ENCODE peak calls at places on chromosomes 7 and 10, in seven cellular contexts. A, E, X, F, M, K and I are unnamed samples.

GRCh38 chr7:75892634-75893272 is 13.9 kb downstream of the RHBDD2 start:
- DNase-seq in F (no peak), X (no peak), K (no peak), A (no peak), M (no peak), E (peak), I (no peak)

GRCh38 chr10:79487296-79488194 is 24.8 kb upstream of the EIF5AL1 start:
- DNase-seq in E (peak), K (no peak), M (peak), F (peak), X (peak), A (peak), I (peak)

GRCh38 chr7:101085000-101085948 is at the start of gene TRIM56:
- DNase-seq in A (peak), F (peak), X (peak), K (peak), E (peak), M (no peak), I (peak)

GRCh38 chr7:2934211-2934731 is 90.2 kb upstream of the GNA12 start:
- DNase-seq in K (no peak), M (no peak), E (no peak), F (no peak), X (peak), A (no peak), I (peak)

GRCh38 chr7:132430863-132431822 is 145.1 kb downstream of the PLXNA4 start:
- DNase-seq in K (no peak), E (peak), F (no peak), M (no peak), A (no peak), X (peak), I (no peak)

GRCh38 chr10:60434418-60435046 is 44.9 kb upstream of the ANK3 start:
- DNase-seq in M (no peak), X (peak), A (peak), K (no peak), E (peak), F (peak), I (peak)

GRCh38 chr10:77500754-77501151 is 136.9 kb downstream of the KCNMA1 start:
- DNase-seq in E (no peak), K (no peak), M (no peak), X (no peak), A (no peak), F (no peak), I (no peak)

GRCh38 chr7:133112976-133113375 is 31.1 kb upstream of the CHCHD3 start:
- DNase-seq in X (no peak), F (no peak), E (no peak), M (no peak), K (no peak), A (no peak), I (no peak)

GRCh38 chr7:105013283-105013817 is 655 bp upstream of the KMT2E start:
- DNase-seq in A (peak), M (peak), X (peak), E (peak), F (peak), K (peak), I (peak)

GRCh38 chr10:52312999-52313349 is 1.1 kb upstream of the DKK1 start:
- DNase-seq in A (no peak), M (no peak), E (no peak), F (no peak), X (no peak), K (no peak), I (no peak)

GRCh38 chr10:52314007-52314821 is at the start of gene DKK1:
- DNase-seq in E (no peak), F (peak), A (peak), X (peak), K (no peak), M (peak), I (peak)

GRCh38 chr10:52313350-52314006 is 603 bp upstream of the DKK1 start:
- DNase-seq in K (no peak), X (peak), M (no peak), E (no peak), A (peak), F (peak), I (peak)

DNA sequence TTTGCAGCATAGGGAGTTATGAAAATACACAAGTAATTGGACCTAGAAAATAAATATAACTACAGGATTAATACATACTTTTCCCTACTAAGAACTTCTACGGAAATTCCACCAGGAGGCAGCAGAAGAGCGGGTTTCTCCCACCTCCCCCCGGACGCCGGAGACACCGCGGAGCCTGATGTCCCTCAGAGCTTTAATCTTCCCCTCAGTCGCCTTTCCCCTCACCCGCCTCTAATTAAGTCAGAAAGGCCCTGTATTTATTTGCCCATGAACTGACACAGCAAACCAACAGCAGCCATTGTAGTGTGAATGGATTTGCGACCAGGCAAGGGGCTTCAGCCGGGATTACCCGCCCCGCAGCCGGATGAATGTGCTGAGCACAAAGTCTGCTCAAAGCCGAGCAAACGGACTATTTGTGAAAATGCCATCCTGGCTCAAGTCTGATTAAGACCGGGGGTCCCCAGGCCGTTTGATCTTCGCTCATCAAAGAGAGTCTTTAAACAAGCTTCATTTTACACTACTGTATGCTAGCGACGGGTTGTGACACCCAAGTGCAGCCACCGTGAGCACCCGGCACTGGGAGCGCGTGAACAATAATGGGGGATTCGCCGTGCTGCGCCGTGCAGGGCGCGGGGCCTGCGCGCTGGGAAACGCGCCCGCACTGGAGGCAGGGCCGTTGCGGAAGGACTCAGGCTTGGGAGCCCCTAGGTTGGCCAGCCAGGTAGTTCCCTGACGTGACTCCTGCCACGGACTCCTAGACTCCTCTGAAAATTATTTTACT is 5.6 kb upstream of the DKK1 start:
- DNase-seq in F (peak), K (no peak), X (peak), M (no peak), A (peak), E (peak), I (no peak)
- TF ChIP-seq EZH2 in F (peak), K (no peak), X (no peak), M (peak), A (peak), E (no peak), I (no peak)

DNA sequence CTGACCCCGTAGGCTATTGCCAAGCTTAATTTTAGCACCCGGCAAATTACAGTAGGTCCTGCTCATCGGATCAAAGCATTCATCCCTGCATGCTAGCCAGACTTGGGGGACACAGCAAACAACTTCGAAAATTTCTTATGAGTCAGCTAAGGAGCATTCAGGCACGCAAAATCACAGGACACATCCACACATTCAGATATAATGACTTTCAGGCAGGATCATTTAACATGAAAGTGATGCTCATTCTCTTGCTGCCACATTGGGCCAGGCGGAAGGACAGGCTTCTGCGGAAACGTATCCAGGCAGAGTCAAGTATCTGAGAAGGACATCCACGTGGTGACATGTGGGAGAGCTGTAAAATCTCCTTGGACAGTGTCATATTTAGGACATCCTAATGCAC is 474.0 kb upstream of the NRP1 start:
- DNase-seq in K (no peak), F (no peak), E (no peak), A (no peak), X (no peak), M (no peak), I (no peak)
- H3K4me2 ChIP-seq in K (no peak), F (no peak), E (no peak), A (no peak), X (no peak), M (no peak), I (no peak)

GRCh38 chr10:73798927-73799563 is 12.4 kb downstream of the NDST2 start:
- DNase-seq in X (no peak), E (no peak), K (no peak), F (no peak), A (no peak), M (no peak), I (no peak)

GRCh38 chr10:73800560-73801252 is 10.7 kb downstream of the NDST2 start:
- DNase-seq in M (no peak), A (no peak), X (no peak), F (no peak), K (no peak), E (no peak), I (no peak)

GRCh38 chr10:73798087-73798486 is 12.7 kb downstream of the ZSWIM8 start:
- DNase-seq in F (no peak), A (no peak), K (no peak), E (no peak), M (no peak), X (no peak), I (no peak)

GRCh38 chr10:73801253-73801590 is 10.2 kb downstream of the NDST2 start:
- DNase-seq in E (no peak), M (no peak), X (no peak), A (no peak), K (no peak), F (no peak), I (no peak)

DNA sequence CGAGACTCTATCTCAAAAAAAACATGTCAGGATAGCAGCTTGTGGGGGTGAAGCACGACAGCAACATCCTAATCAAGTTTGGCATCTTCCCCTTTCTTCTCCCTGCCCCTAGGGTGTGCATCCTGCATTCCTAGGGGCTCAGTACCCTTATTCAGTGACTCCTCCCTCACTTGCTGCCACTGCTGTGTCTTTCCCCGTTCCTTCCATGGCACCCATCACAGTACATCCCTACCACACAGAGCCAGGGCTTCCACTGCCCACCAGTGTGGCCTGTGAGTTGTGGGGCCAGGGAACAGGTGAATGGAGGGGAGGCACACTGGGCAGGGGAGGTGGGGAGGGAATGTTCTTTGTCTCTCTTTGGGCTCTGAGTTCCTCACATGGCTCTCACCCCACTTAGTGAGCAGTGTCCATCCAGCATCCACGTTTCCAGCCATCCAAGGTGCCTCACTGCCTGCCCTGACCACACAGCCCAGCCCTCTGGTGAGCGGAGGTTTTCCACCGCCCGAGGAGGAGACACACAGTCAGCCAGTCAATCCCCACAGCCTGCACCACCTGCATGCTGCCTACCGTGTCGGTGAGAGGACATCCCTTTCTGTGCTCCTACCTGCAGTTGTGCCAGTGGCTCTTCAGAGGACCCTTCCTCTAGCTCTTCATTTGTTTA is 11.4 kb downstream of the NDST2 start:
- DNase-seq in X (no peak), K (no peak), M (no peak), E (no peak), F (no peak), A (no peak), I (no peak)
- TF ChIP-seq POLR2AphosphoS5 in X (no peak), K (peak), M (no peak), E (peak), F (no peak), A (no peak), I (no peak)

GRCh38 chr10:99529483-99530107 is 3.1 kb upstream of the NKX2-3 start:
- DNase-seq in A (peak), E (no peak), X (no peak), M (no peak), F (no peak), K (no peak), I (no peak)

GRCh38 chr10:99530108-99531025 is 2.4 kb upstream of the NKX2-3 start:
- DNase-seq in A (peak), M (no peak), F (no peak), X (no peak), K (no peak), E (no peak), I (no peak)

GRCh38 chr10:99528256-99528866 is 4.4 kb upstream of the NKX2-3 start:
- DNase-seq in K (no peak), X (no peak), E (no peak), A (no peak), M (no peak), F (no peak), I (no peak)

GRCh38 chr10:99527526-99528255 is 5.1 kb upstream of the NKX2-3 start:
- DNase-seq in K (no peak), M (no peak), E (no peak), X (peak), A (peak), F (no peak), I (no peak)

DNA sequence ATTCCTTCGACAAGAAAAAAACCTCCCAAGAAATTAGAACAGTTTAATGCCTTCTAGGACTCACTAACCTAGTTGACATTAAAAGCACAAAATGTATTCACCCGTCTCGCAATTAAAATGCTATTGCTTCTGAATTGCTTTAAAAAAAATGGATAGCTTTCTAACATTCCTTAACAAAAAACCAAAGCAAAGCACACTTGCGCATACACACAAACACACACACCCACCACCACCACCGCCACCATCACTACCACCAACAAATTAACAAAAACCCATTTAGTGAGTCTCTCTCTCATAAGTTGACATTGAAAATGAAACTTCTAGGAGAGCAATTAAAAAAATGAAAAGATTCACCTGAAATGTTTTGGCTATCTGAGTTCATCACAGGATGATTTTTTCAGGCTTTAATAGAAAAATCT is 3.9 kb upstream of the NKX2-3 start:
- DNase-seq in E (no peak), X (peak), K (no peak), A (no peak), F (no peak), M (no peak), I (no peak)
- TF ChIP-seq EZH2 in E (no peak), X (no peak), K (no peak), A (peak), F (no peak), M (no peak), I (no peak)

GRCh38 chr10:119893845-119894427 is 1.4 kb downstream of the SEC23IP start:
- DNase-seq in A (no peak), E (no peak), M (no peak), F (no peak), K (no peak), X (no peak), I (no peak)
- H3K4me2 ChIP-seq in A (peak), E (peak), M (peak), F (peak), K (peak), X (peak), I (peak)

DNA sequence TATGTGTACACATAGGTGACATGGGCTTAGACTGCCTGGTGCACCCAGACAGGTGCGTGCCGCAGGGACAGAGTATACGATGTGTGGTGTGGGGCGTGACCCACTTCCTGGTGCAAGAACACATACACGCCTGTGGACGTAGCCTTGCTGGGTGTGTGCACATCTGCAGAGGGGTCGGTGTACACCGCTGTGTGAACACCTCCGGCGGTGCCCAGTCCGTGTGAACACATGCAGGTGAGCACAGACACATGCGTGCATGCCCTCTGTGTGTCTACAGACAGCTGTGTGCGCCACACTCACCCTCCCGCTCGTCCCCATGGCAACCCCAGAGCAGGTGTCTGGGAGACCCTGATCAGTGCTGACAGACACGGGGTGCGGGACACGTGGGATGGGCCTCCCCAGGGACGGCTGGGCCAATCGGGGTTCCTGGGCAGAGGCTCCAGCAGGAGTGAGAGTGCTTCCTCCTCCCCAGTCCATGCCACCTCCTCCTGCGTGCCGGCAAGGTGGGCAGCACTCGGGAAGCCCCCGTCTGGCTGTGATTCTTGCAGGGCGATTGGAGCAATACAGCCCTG is 23.4 kb downstream of the ELFN1 start:
- DNase-seq in E (no peak), X (no peak), A (no peak), M (no peak), K (no peak), F (no peak), I (no peak)
- TF ChIP-seq POLR2AphosphoS5 in E (no peak), X (no peak), A (no peak), M (no peak), K (no peak), F (no peak), I (no peak)

DNA sequence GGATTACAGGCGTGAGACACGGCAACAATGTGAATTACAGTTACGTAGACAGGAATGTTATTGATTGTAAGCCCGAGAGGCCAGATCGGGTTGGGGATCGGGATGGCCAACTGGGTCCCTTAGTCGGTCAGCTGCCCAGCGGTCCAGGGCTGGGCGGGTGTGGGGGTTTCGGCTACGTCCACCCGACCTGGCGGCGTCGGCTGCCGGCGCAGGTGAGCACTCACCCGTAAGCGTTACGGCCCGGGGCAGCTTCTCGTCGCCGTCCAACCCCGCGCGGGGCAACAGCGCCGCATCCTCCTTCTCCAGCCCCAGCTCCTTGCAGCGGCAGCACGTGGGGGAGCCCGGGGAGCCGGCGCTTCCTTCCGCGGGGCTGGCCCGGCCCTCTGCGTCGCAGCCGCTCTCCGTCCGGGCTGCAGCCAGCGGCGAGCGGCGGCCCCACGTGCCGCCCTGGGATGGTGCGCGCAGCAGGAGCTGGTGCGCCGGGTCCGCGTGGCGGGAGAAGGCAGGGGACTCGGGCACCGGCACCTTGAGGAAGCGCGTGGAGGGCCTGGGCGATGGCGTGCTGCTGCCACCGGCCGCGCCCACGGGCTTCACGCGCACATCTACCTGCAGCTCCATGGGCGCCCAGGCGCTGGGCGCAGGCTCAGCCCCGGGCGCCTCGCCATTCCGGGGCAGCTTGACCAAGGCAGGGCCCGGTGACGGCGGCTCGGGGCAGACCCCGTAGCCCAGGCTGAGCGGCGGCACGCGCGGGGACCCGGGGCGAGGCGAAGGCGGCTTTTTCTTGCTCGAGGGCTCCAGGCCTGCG is 609 bp downstream of the KLRG2 start:
- DNase-seq in X (no peak), F (no peak), E (no peak), K (no peak), A (peak), M (no peak), I (no peak)
- TF ChIP-seq EZH2 in X (no peak), F (no peak), E (no peak), K (no peak), A (no peak), M (no peak), I (no peak)

DNA sequence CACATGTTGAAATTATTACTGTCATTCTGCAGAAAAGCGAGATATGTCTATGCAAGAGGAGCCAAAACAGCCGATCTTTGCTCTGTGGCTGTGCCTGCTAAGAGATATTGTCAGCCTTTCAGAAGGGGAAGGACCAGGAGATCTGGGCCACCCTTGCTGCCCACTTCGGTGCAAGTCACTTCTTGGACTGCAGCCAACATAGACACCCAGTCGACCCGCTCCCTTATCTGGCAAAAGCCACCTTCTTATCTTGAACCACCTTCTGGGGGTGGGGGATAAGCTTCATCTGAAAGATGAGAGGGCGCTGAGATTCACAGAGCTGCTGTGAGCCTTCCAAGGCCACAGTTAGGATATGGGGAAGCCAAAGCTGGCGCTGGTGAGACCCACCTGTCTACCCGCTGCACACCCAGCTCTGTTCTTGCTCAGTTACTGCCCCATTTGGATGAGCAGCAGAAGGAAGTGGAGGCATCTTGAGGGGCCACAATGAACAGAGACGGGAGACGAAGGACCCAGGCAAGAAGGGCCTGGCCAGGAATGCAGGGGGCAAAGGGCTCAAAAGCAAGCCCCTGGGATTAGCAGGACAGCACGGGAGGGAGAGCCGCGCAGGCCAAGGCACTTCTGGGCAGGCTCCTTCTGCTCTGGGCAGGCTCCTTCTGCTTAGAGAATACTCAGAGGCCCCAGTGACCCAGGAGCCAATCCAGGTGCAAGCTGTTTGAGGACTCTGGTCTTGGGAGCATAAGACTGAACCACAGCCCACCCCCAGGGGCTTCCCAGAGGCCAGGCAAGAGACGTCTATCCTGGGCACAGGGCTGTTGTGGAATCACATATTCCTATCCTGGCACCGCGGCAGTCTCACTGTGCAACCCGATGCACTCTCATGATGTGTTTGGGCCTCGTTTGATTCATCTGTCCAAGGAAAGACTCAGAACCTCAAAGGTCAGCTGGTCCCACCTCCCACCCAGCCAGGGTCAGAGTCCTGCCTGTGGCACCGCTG is 38.4 kb upstream of the NPFFR1 start:
- DNase-seq in E (peak), K (no peak), F (no peak), M (no peak), X (no peak), A (no peak), I (no peak)
- H3K4me2 ChIP-seq in E (no peak), K (no peak), F (peak), M (no peak), X (no peak), A (no peak), I (no peak)